ENCODE peak calls at places on chromosomes 12 and 14, in seven cellular contexts. L is HuH-7, T is kidney tubule cell, J is anterior cingulate cortex, P is cardiac muscle cell, S is ELR, E is B cell. I is an unnamed sample.
A peak's percentile ranks its signal among the peaks of the same experiment; 100 is the strongest.

GRCh38 chr14:37695836-37696235 is 100.4 kb downstream of the TTC6 start:
- DNase-seq in S (no peak), P (no peak), L (no peak), E (no peak), T (peak; percentile 62), J (no peak), I (no peak)

GRCh38 chr14:41873379-41874034 is 266.8 kb downstream of the LRFN5 start:
- DNase-seq in P (no peak), L (no peak), J (no peak), T (no peak), E (no peak), S (peak; percentile 21), I (no peak)

GRCh38 chr14:70655110-70655826 is 13.6 kb downstream of the TTC9 start:
- DNase-seq in T (peak; percentile 59), L (no peak), J (no peak), E (peak; percentile 80), P (no peak), S (peak; percentile 21), I (peak; percentile 45)

GRCh38 chr14:23621204-23621931 is 14.8 kb upstream of the DHRS2 start:
- DNase-seq in S (no peak), E (no peak), T (no peak), J (no peak), L (no peak), P (no peak), I (no peak)

GRCh38 chr12:15212877-15213276 is 8.3 kb downstream of the RERG start:
- DNase-seq in T (no peak), E (no peak), P (no peak), J (no peak), S (no peak), L (no peak), I (no peak)

GRCh38 chr12:93702707-93703305 is 25.6 kb downstream of the CRADD start:
- DNase-seq in L (no peak), J (no peak), P (no peak), S (no peak), E (no peak), T (no peak), I (no peak)

GRCh38 chr12:14403711-14404164 is 38.3 kb downstream of the ATF7IP start:
- DNase-seq in S (peak; percentile 61), L (no peak), P (peak; percentile 69), E (peak; percentile 50), J (no peak), T (peak; percentile 85), I (peak; percentile 84)

GRCh38 chr14:25009891-25010290 is 40.1 kb downstream of the STXBP6 start:
- DNase-seq in T (peak; percentile 60), J (no peak), E (no peak), S (peak; percentile 41), L (peak; percentile 22), P (peak; percentile 40), I (peak; percentile 4)

GRCh38 chr14:95620659-95621059 is 65.6 kb upstream of the TCL1B start:
- DNase-seq in E (no peak), P (no peak), J (no peak), L (no peak), T (no peak), S (no peak), I (no peak)

GRCh38 chr14:42002139-42002538 is 395.5 kb downstream of the LRFN5 start:
- DNase-seq in J (no peak), E (no peak), P (no peak), L (no peak), S (peak; percentile 50), T (no peak), I (no peak)

GRCh38 chr12:89648211-89648930 is 60.3 kb downstream of the ATP2B1 start:
- DNase-seq in S (no peak), L (peak; percentile 53), E (no peak), P (peak; percentile 34), T (no peak), J (no peak), I (no peak)

I was measured in lung microvascular endothelial cell.